ENCODE peak calls at places on chromosomes 6 and 20, in five cellular contexts. One of them, this sample, is unnamed.

GRCh38 chr6:23228439-23229024 is 659.2 kb downstream of the HDGFL1 start:
- DNase-seq in ovary: no peak
- DNase-seq in breast epithelium: no peak
- DNase-seq in left lung: no peak
- DNase-seq in GM23248: peak; percentile 3
- DNase-seq in this sample: no peak

GRCh38 chr20:53872561-53873248 is 197.7 kb downstream of the BCAS1 start:
- DNase-seq in ovary: no peak
- DNase-seq in breast epithelium: no peak
- DNase-seq in left lung: no peak
- DNase-seq in GM23248: peak; percentile 18
- DNase-seq in this sample: no peak

GRCh38 chr6:157317129-157317814 is 6.0 kb downstream of the TMEM242 start:
- DNase-seq in ovary: peak; percentile 68
- DNase-seq in breast epithelium: peak; percentile 78
- DNase-seq in left lung: peak; percentile 72
- DNase-seq in GM23248: peak; percentile 86
- DNase-seq in this sample: peak; percentile 72

GRCh38 chr20:39338977-39339376 is 376.8 kb downstream of the DHX35 start:
- DNase-seq in ovary: no peak
- DNase-seq in breast epithelium: no peak
- DNase-seq in left lung: no peak
- DNase-seq in GM23248: peak; percentile 46
- DNase-seq in this sample: no peak

GRCh38 chr6:4401408-4402367 is 266.3 kb upstream of the ECI2 start:
- DNase-seq in ovary: peak; percentile 31
- DNase-seq in breast epithelium: no peak
- DNase-seq in left lung: no peak
- DNase-seq in GM23248: peak; percentile 37
- DNase-seq in this sample: no peak

GRCh38 chr20:13271098-13271497 is 50.0 kb downstream of the ISM1 start:
- DNase-seq in ovary: no peak
- DNase-seq in breast epithelium: no peak
- DNase-seq in left lung: no peak
- DNase-seq in GM23248: no peak
- DNase-seq in this sample: no peak

GRCh38 chr6:149563203-149563927 is 2.8 kb upstream of the GINM1 start:
- DNase-seq in ovary: no peak
- DNase-seq in breast epithelium: no peak
- DNase-seq in left lung: no peak
- DNase-seq in GM23248: peak; percentile 84
- DNase-seq in this sample: no peak

GRCh38 chr6:129329677-129330076 is 380.3 kb downstream of the ARHGAP18 start:
- DNase-seq in ovary: no peak
- DNase-seq in breast epithelium: no peak
- DNase-seq in left lung: no peak
- DNase-seq in GM23248: no peak
- DNase-seq in this sample: no peak

GRCh38 chr20:39269493-39270217 is 307.5 kb downstream of the DHX35 start:
- DNase-seq in ovary: no peak
- DNase-seq in breast epithelium: no peak
- DNase-seq in left lung: no peak
- DNase-seq in GM23248: no peak
- DNase-seq in this sample: no peak

GRCh38 chr6:28586273-28586672 is 60.6 kb downstream of the GPX5 start:
- DNase-seq in ovary: no peak
- DNase-seq in breast epithelium: no peak
- DNase-seq in left lung: no peak
- DNase-seq in GM23248: no peak
- DNase-seq in this sample: no peak

GRCh38 chr6:168574075-168574698 is 133.2 kb downstream of the SMOC2 start:
- DNase-seq in ovary: peak; percentile 47
- DNase-seq in breast epithelium: no peak
- DNase-seq in left lung: no peak
- DNase-seq in GM23248: no peak
- DNase-seq in this sample: no peak

GRCh38 chr6:105780146-105780860 is 305.8 kb upstream of the PRDM1 start:
- DNase-seq in ovary: no peak
- DNase-seq in breast epithelium: no peak
- DNase-seq in left lung: no peak
- DNase-seq in GM23248: peak; percentile 43
- DNase-seq in this sample: peak; percentile 93

GRCh38 chr6:134029495-134030455 is 22.6 kb downstream of the SLC2A12 start:
- DNase-seq in ovary: no peak
- DNase-seq in breast epithelium: no peak
- DNase-seq in left lung: no peak
- DNase-seq in GM23248: peak; percentile 31
- DNase-seq in this sample: no peak

GRCh38 chr6:151376440-151376839 is 14.9 kb downstream of the ZBTB2 start:
- DNase-seq in ovary: no peak
- DNase-seq in breast epithelium: no peak
- DNase-seq in left lung: no peak
- DNase-seq in GM23248: no peak
- DNase-seq in this sample: no peak

GRCh38 chr20:52801628-52802006 is 170.5 kb upstream of the TSHZ2 start:
- DNase-seq in ovary: no peak
- DNase-seq in breast epithelium: no peak
- DNase-seq in left lung: no peak
- DNase-seq in GM23248: no peak
- DNase-seq in this sample: no peak

GRCh38 chr20:21027569-21027968 is 78.6 kb downstream of the LINC00237 start:
- DNase-seq in ovary: no peak
- DNase-seq in breast epithelium: no peak
- DNase-seq in left lung: no peak
- DNase-seq in GM23248: peak; percentile 23
- DNase-seq in this sample: no peak

GRCh38 chr6:105786890-105787655 is 299.1 kb upstream of the PRDM1 start:
- DNase-seq in ovary: no peak
- DNase-seq in breast epithelium: no peak
- DNase-seq in left lung: no peak
- DNase-seq in GM23248: no peak
- DNase-seq in this sample: no peak

GRCh38 chr6:112910256-112910655 is 563.1 kb downstream of the RFPL4B start:
- DNase-seq in ovary: no peak
- DNase-seq in breast epithelium: no peak
- DNase-seq in left lung: no peak
- DNase-seq in GM23248: peak; percentile 31
- DNase-seq in this sample: no peak

GRCh38 chr6:156809034-156809433 is 31.9 kb downstream of the ARID1B start:
- DNase-seq in ovary: no peak
- DNase-seq in breast epithelium: no peak
- DNase-seq in left lung: no peak
- DNase-seq in GM23248: peak; percentile 81
- DNase-seq in this sample: no peak

GRCh38 chr6:101747160-101747559 is 353.7 kb downstream of the GRIK2 start:
- DNase-seq in ovary: no peak
- DNase-seq in breast epithelium: no peak
- DNase-seq in left lung: no peak
- DNase-seq in GM23248: no peak
- DNase-seq in this sample: no peak

GRCh38 chr20:47146703-47147102 is 209.8 kb downstream of the ZMYND8 start:
- DNase-seq in ovary: no peak
- DNase-seq in breast epithelium: no peak
- DNase-seq in left lung: no peak
- DNase-seq in GM23248: peak; percentile 63
- DNase-seq in this sample: no peak

GRCh38 chr20:57548177-57549058 is 12.5 kb upstream of the PCK1 start:
- DNase-seq in ovary: no peak
- DNase-seq in breast epithelium: no peak
- DNase-seq in left lung: no peak
- DNase-seq in GM23248: no peak
- DNase-seq in this sample: no peak

GRCh38 chr20:43894531-43894930 is 20.1 kb upstream of the TOX2 start:
- DNase-seq in ovary: no peak
- DNase-seq in breast epithelium: no peak
- DNase-seq in left lung: no peak
- DNase-seq in GM23248: no peak
- DNase-seq in this sample: no peak

GRCh38 chr20:20743511-20744169 is 31.2 kb upstream of the RALGAPA2 start:
- DNase-seq in ovary: peak; percentile 72
- DNase-seq in breast epithelium: no peak
- DNase-seq in left lung: peak; percentile 54
- DNase-seq in GM23248: no peak
- DNase-seq in this sample: no peak

GRCh38 chr6:100923481-100923880 is 42.4 kb upstream of the ASCC3 start:
- DNase-seq in ovary: no peak
- DNase-seq in breast epithelium: no peak
- DNase-seq in left lung: no peak
- DNase-seq in GM23248: no peak
- DNase-seq in this sample: no peak

GRCh38 chr20:57629976-57630525 is 9.8 kb upstream of the ZBP1 start:
- DNase-seq in ovary: no peak
- DNase-seq in breast epithelium: no peak
- DNase-seq in left lung: peak; percentile 33
- DNase-seq in GM23248: no peak
- DNase-seq in this sample: no peak

GRCh38 chr6:167212716-167213011 is 54.9 kb upstream of the GPR31 start:
- DNase-seq in ovary: no peak
- DNase-seq in breast epithelium: no peak
- DNase-seq in left lung: no peak
- DNase-seq in GM23248: no peak
- DNase-seq in this sample: no peak

GRCh38 chr6:115613488-115613887 is 447.2 kb downstream of the FRK start:
- DNase-seq in ovary: no peak
- DNase-seq in breast epithelium: no peak
- DNase-seq in left lung: no peak
- DNase-seq in GM23248: peak; percentile 88
- DNase-seq in this sample: no peak

GRCh38 chr20:63861981-63862901 is 943 bp downstream of the ABHD16B start:
- DNase-seq in ovary: peak; percentile 49
- DNase-seq in breast epithelium: no peak
- DNase-seq in left lung: no peak
- DNase-seq in GM23248: no peak
- DNase-seq in this sample: no peak

DNA sequence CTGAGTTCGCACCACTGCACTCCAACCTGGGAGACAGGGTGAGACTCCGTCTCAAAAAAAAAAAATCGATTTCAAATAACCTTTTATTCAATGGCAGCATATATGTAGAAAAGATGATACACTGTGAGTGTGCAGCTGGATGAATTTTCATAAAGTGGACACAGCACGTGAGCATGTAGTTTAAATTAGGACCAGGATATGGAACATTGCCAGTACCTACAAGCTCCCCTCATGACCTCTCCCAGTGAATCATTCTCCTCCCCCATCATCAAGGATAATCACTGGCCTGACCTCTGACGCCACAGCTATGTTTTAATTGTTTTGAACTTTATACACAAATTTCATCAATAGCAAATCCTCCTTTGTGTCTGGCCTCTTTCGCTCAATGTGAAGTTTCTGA is 53.8 kb upstream of the HDAC2 start:
- DNase-seq in ovary: no peak
- DNase-seq in breast epithelium: no peak
- DNase-seq in left lung: no peak
- DNase-seq in GM23248: no peak
- DNase-seq in this sample: no peak
- H3K27ac ChIP-seq in ovary: no peak overlapping the region
- H3K27ac ChIP-seq in breast epithelium: no peak overlapping the region
- H3K27ac ChIP-seq in left lung: no peak overlapping the region
- H3K27ac ChIP-seq in GM23248: no peak overlapping the region
- H3K27ac ChIP-seq in this sample: no peak overlapping the region

GRCh38 chr6:87714093-87714809 is 12.2 kb upstream of the AKIRIN2 start:
- DNase-seq in ovary: no peak
- DNase-seq in breast epithelium: no peak
- DNase-seq in left lung: no peak
- DNase-seq in GM23248: peak; percentile 84
- DNase-seq in this sample: peak; percentile 95

GRCh38 chr6:87716928-87717655 is 15.1 kb upstream of the AKIRIN2 start:
- DNase-seq in ovary: no peak
- DNase-seq in breast epithelium: no peak
- DNase-seq in left lung: no peak
- DNase-seq in GM23248: no peak
- DNase-seq in this sample: no peak

GRCh38 chr6:87722831-87723726 is 21.0 kb upstream of the AKIRIN2 start:
- DNase-seq in ovary: peak; percentile 26
- DNase-seq in breast epithelium: peak; percentile 56
- DNase-seq in left lung: peak; percentile 76
- DNase-seq in GM23248: peak; percentile 97
- DNase-seq in this sample: peak; percentile 93

GRCh38 chr6:87721311-87721710 is 19.3 kb upstream of the AKIRIN2 start:
- DNase-seq in ovary: no peak
- DNase-seq in breast epithelium: no peak
- DNase-seq in left lung: no peak
- DNase-seq in GM23248: peak; percentile 56
- DNase-seq in this sample: no peak

GRCh38 chr6:87718662-87719433 is 16.8 kb upstream of the AKIRIN2 start:
- DNase-seq in ovary: no peak
- DNase-seq in breast epithelium: no peak
- DNase-seq in left lung: no peak
- DNase-seq in GM23248: peak; percentile 65
- DNase-seq in this sample: peak; percentile 76
- H3K27ac ChIP-seq in ovary: no peak overlapping the region
- H3K27ac ChIP-seq in breast epithelium: peak overlapping the region; percentile 11
- H3K27ac ChIP-seq in left lung: peak overlapping the region; percentile 60
- H3K27ac ChIP-seq in GM23248: no peak overlapping the region
- H3K27ac ChIP-seq in this sample: peak overlapping the region; percentile 58

DNA sequence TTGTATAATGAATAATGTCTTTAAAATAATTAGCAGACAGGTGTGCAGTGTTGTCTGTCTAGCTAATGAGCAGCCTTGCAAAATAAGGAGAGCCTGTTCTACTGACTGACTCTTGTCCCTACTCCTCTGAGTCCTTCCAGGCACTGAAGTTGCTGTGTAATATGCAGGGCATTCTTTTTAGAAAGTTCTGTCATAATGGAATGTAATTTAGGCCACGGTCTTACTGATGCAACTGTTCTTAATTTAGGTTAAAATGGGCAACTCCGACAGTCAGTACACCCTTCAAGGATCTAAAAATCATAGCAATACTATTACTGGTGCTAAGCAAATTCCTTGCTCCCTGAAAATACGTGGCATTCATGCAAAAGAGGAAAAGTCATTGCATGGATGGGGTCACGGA is 133.9 kb downstream of the TIAM2 start:
- DNase-seq in ovary: no peak
- DNase-seq in breast epithelium: no peak
- DNase-seq in left lung: no peak
- DNase-seq in GM23248: peak; percentile 41
- DNase-seq in this sample: no peak
- H3K27ac ChIP-seq in ovary: no peak overlapping the region
- H3K27ac ChIP-seq in breast epithelium: no peak overlapping the region
- H3K27ac ChIP-seq in left lung: no peak overlapping the region
- H3K27ac ChIP-seq in GM23248: no peak overlapping the region
- H3K27ac ChIP-seq in this sample: no peak overlapping the region

GRCh38 chr6:11469684-11470083 is 67.9 kb upstream of the TMEM170B start:
- DNase-seq in ovary: no peak
- DNase-seq in breast epithelium: no peak
- DNase-seq in left lung: no peak
- DNase-seq in GM23248: no peak
- DNase-seq in this sample: no peak

GRCh38 chr6:11467364-11467763 is 70.2 kb upstream of the TMEM170B start:
- DNase-seq in ovary: no peak
- DNase-seq in breast epithelium: no peak
- DNase-seq in left lung: no peak
- DNase-seq in GM23248: no peak
- DNase-seq in this sample: no peak

GRCh38 chr6:11475019-11475418 is 62.5 kb upstream of the TMEM170B start:
- DNase-seq in ovary: no peak
- DNase-seq in breast epithelium: no peak
- DNase-seq in left lung: no peak
- DNase-seq in GM23248: no peak
- DNase-seq in this sample: no peak

GRCh38 chr6:11471261-11471660 is 66.3 kb upstream of the TMEM170B start:
- DNase-seq in ovary: no peak
- DNase-seq in breast epithelium: no peak
- DNase-seq in left lung: no peak
- DNase-seq in GM23248: no peak
- DNase-seq in this sample: no peak

GRCh38 chr6:11473008-11473740 is 64.4 kb upstream of the TMEM170B start:
- DNase-seq in ovary: no peak
- DNase-seq in breast epithelium: no peak
- DNase-seq in left lung: no peak
- DNase-seq in GM23248: peak; percentile 7
- DNase-seq in this sample: no peak
- H3K27ac ChIP-seq in ovary: no peak overlapping the region
- H3K27ac ChIP-seq in breast epithelium: peak overlapping the region; percentile 44
- H3K27ac ChIP-seq in left lung: peak overlapping the region; percentile 1
- H3K27ac ChIP-seq in GM23248: no peak overlapping the region
- H3K27ac ChIP-seq in this sample: no peak overlapping the region

This sample was measured in epithelial cell of prostate.